ENCODE peak calls at places on chromosomes 1 and 21, in ten cellular contexts. V is esophagus muscularis mucosa, A is H1, G is sigmoid colon, R is transverse colon, I is A549, S is ovary, O is suprapubic skin, Z is stomach, L is upper lobe of left lung. T is an unnamed sample.

GRCh38 chr1:103363008-103363365 is 162.5 kb upstream of the RNPC3 start:
- DNase-seq in S (no peak), A (no peak), L (no peak), G (no peak), I (no peak), V (no peak), R (no peak), Z (no peak), O (no peak), T (no peak)

GRCh38 chr1:155715777-155716176 is 26.9 kb downstream of the DAP3 start:
- DNase-seq in R (no peak), Z (no peak), V (no peak), I (no peak), S (no peak), G (no peak), O (no peak), L (no peak), A (no peak), T (no peak)

GRCh38 chr1:198764748-198765147 is 125.9 kb downstream of the PTPRC start:
- DNase-seq in L (no peak), Z (no peak), G (no peak), S (no peak), V (no peak), O (no peak), R (no peak), I (no peak), A (no peak), T (no peak)

GRCh38 chr1:18960409-18960808 is 3.9 kb upstream of the IFFO2 start:
- DNase-seq in G (peak), L (no peak), Z (no peak), A (no peak), O (peak), R (no peak), V (no peak), I (no peak), S (peak), T (no peak)

GRCh38 chr1:68516066-68516465 is 19.2 kb upstream of the DEPDC1 start:
- DNase-seq in R (no peak), V (no peak), G (no peak), A (no peak), I (no peak), O (no peak), Z (no peak), L (no peak), S (no peak), T (no peak)

GRCh38 chr1:32099426-32099825 is 8.4 kb upstream of the KPNA6 start:
- DNase-seq in L (no peak), A (no peak), O (no peak), V (no peak), Z (no peak), R (no peak), I (no peak), G (no peak), S (no peak), T (no peak)

GRCh38 chr1:54608561-54609230 is 14.6 kb downstream of the FAM151A start:
- DNase-seq in R (peak), Z (no peak), V (no peak), A (no peak), L (no peak), G (peak), S (no peak), O (peak), I (no peak), T (no peak)

GRCh38 chr21:44353200-44353970 is at the start of gene TRPM2:
- DNase-seq in A (no peak), R (peak), V (no peak), G (no peak), Z (peak), I (no peak), S (no peak), L (peak), O (peak), T (peak)

GRCh38 chr1:25676488-25676887 is 59.9 kb downstream of the MAN1C1 start:
- DNase-seq in A (no peak), I (no peak), L (peak), Z (peak), S (no peak), R (no peak), G (no peak), V (no peak), O (no peak), T (no peak)

GRCh38 chr1:227899820-227900449 is 47.8 kb downstream of the WNT9A start:
- DNase-seq in A (no peak), Z (no peak), V (no peak), S (peak), L (peak), O (peak), I (no peak), R (peak), G (peak), T (no peak)

GRCh38 chr1:19728413-19729145 is 63.9 kb downstream of the HTR6 start:
- DNase-seq in R (no peak), O (no peak), G (no peak), V (no peak), S (no peak), Z (no peak), A (no peak), L (no peak), I (no peak), T (no peak)

GRCh38 chr1:152109998-152110294 is 5.3 kb downstream of the TCHH start:
- DNase-seq in V (no peak), O (no peak), G (no peak), S (no peak), R (no peak), A (no peak), I (peak), L (no peak), Z (no peak), T (no peak)

GRCh38 chr21:42566524-42567180 is 53.0 kb downstream of the SLC37A1 start:
- DNase-seq in A (no peak), L (peak), R (peak), I (no peak), S (no peak), V (no peak), O (peak), Z (peak), G (peak), T (no peak)

GRCh38 chr1:172144445-172145060 is 275.9 kb upstream of the C1orf105 start:
- DNase-seq in I (no peak), L (peak), S (peak), O (peak), R (peak), Z (peak), G (peak), V (peak), A (no peak), T (peak)

GRCh38 chr1:3730556-3731247 is 21.5 kb upstream of the CCDC27 start:
- DNase-seq in G (no peak), V (no peak), L (no peak), A (no peak), I (no peak), O (no peak), R (no peak), Z (no peak), S (no peak), T (no peak)
- TF ChIP-seq EP300 in G (no peak), V (no peak), L (no peak), A (no peak), I (no peak), O (no peak), R (no peak), Z (no peak), S (no peak), T (no peak)

GRCh38 chr1:218401896-218402770 is 57.0 kb downstream of the TGFB2 start:
- DNase-seq in Z (no peak), R (no peak), V (no peak), O (no peak), S (no peak), G (peak), I (no peak), L (no peak), A (no peak), T (no peak)
- TF ChIP-seq EP300 in Z (no peak), R (no peak), V (no peak), O (no peak), S (no peak), G (no peak), I (no peak), L (no peak), A (no peak), T (no peak)

DNA sequence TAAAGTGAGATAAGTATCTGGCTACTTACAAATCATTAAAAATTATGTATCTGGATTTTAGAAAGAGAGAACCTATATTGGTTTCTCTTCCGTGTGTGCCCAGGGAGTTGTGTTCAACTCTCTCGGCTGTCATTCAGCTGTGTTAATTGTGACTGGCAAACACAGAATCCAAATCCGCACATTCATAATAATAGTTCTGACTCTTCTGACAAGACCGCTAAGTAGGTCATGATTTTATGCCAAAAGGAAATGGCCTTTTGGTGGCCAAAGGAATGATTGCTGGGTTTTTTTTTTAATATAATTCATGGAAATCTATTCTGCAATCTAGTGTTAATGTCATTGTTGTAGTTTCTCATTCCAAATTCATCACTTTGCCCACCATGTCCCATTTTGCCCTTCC is 110.7 kb downstream of the AK5 start:
- DNase-seq in G (no peak), V (no peak), S (no peak), A (no peak), R (no peak), Z (no peak), L (no peak), O (no peak), I (no peak), T (no peak)
- TF ChIP-seq EP300 in G (no peak), V (no peak), S (no peak), A (no peak), R (no peak), Z (no peak), L (no peak), O (no peak), I (no peak), T (no peak)

GRCh38 chr21:34614443-34614692 is 545 bp downstream of the RCAN1 start:
- DNase-seq in O (no peak), V (no peak), I (no peak), G (no peak), R (no peak), S (peak), Z (no peak), L (no peak), A (no peak), T (no peak)
- TF ChIP-seq EP300 in O (no peak), V (no peak), I (no peak), G (no peak), R (no peak), S (no peak), Z (no peak), L (no peak), A (no peak), T (no peak)

DNA sequence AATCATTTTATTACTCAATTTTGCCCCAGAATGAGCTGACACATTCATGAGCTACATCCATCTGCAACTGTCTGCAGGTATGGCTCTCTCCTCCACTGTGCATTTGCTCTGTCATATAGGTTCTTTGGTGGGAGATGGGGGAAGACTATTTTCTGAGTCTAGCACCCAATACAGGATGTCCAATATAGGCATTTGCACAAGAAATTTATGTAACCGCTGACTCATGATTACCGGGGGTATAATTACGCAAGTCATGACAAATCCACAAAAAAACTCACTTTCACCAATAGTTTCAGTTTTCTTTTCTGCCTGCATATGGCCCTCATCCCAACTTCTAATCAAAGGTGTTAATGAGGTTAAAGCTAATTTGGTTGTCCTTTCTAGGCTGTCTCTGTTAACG is 17.5 kb upstream of the VSIG8 start:
- DNase-seq in V (no peak), S (no peak), G (no peak), L (no peak), R (no peak), A (no peak), I (peak), Z (no peak), O (no peak), T (no peak)
- TF ChIP-seq EP300 in V (no peak), S (no peak), G (no peak), L (no peak), R (no peak), A (no peak), I (no peak), Z (no peak), O (no peak), T (no peak)

DNA sequence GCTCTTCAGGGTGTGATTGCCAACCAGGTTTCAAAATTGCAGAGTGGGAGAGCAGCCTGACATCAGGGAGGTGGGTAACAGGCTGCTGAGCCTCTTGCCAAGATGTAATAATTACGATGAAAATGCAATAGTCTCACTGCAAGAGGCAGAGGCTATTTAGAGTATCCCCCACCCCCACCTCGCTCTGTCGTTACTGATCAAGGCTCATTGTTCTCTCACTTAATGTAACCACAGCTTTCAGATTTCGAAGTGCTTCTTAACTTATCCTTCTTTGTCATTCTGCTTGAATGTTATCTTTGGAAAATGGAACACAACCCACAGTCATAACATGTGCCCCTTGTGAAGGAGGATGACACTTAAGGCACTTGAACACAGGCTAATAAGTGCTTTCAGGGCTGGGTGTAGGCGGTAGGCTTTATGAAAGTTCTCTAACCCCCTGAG is 559.2 kb upstream of the PLXNA2 start:
- DNase-seq in S (no peak), Z (no peak), G (no peak), V (no peak), R (no peak), A (no peak), L (no peak), I (no peak), O (no peak), T (no peak)
- TF ChIP-seq EP300 in S (no peak), Z (no peak), G (no peak), V (no peak), R (no peak), A (no peak), L (no peak), I (no peak), O (no peak), T (no peak)

GRCh38 chr1:41464886-41465285 is 19.6 kb downstream of the EDN2 start:
- DNase-seq in A (no peak), O (no peak), L (no peak), S (no peak), Z (no peak), I (no peak), G (no peak), R (no peak), V (no peak), T (no peak)
- TF ChIP-seq EP300 in A (no peak), O (no peak), L (no peak), S (no peak), Z (no peak), I (no peak), G (no peak), R (no peak), V (no peak), T (no peak)

GRCh38 chr1:94582578-94582977 is 41.0 kb upstream of the F3 start:
- DNase-seq in S (no peak), R (no peak), I (no peak), G (no peak), Z (no peak), O (no peak), L (no peak), V (no peak), A (no peak), T (no peak)

GRCh38 chr1:94578856-94579255 is 37.3 kb upstream of the F3 start:
- DNase-seq in G (no peak), L (no peak), O (no peak), A (no peak), R (no peak), S (no peak), V (no peak), Z (no peak), I (no peak), T (no peak)

GRCh38 chr1:94580367-94581115 is 39.0 kb upstream of the F3 start:
- DNase-seq in S (no peak), V (no peak), O (no peak), G (no peak), Z (no peak), A (no peak), I (peak), R (no peak), L (no peak), T (no peak)

DNA sequence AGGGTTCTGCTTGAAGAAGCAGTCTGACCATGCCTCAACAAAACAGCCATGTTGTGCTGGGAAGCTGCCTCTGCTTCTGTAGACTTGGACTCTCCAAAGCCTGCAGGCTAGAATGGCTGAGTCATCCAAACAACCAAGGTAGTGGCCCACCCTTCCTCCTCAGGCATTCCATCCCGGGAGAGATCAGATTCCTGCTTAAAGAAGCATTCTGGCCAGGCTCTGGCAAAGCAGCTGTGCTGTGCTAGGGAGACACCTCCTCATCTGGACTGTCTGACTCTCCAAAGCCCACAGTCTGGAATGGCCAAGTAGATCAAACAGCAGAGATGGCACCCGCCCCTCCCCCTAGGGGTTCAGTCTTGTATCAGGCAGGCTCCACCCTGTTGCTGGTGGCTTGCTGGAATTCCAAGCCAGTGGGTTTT is 38.3 kb upstream of the F3 start:
- DNase-seq in V (peak), I (peak), A (peak), G (no peak), S (no peak), O (no peak), L (no peak), Z (no peak), R (no peak), T (no peak)
- TF ChIP-seq EP300 in V (no peak), I (no peak), A (no peak), G (no peak), S (no peak), O (no peak), L (no peak), Z (no peak), R (no peak), T (no peak)